ENCODE peak calls at places on chromosomes 4 and X, in seven cellular contexts. Z is HepG2, Q is heart right ventricle, T is esophagus muscularis mucosa, C is choroid plexus epithelial cell, X is astrocyte of the cerebellum, G is fibroblast of the aortic adventitia. I is an unnamed sample.

GRCh38 chr4:74531952-74532794 is 87.2 kb downstream of the AREG start:
- DNase-seq in G (peak), T (no peak), Z (peak), X (peak), C (peak), Q (no peak), I (peak)

GRCh38 chrX:11148401-11148800 is 37.3 kb downstream of the HCCS start:
- DNase-seq in Q (no peak), G (no peak), T (no peak), X (no peak), Z (no peak), C (no peak), I (no peak)

GRCh38 chr4:183504930-183505555 is at the start of gene ING2:
- DNase-seq in T (peak), C (no peak), Q (no peak), G (no peak), Z (peak), X (no peak), I (no peak)

GRCh38 chr4:120156115-120156718 is 89.6 kb upstream of the MAD2L1 start:
- DNase-seq in C (peak), Z (peak), Q (no peak), X (peak), T (no peak), G (peak), I (peak)

GRCh38 chr4:188433916-188434315 is 294.7 kb downstream of the TRIML1 start:
- DNase-seq in Z (no peak), Q (no peak), C (no peak), T (no peak), X (no peak), G (no peak), I (no peak)

GRCh38 chr4:126850286-126850685 is 782.5 kb upstream of the INTU start:
- DNase-seq in X (peak), C (peak), Z (no peak), G (peak), Q (no peak), T (no peak), I (peak)

GRCh38 chr4:82785248-82786003 is 13.2 kb downstream of the SCD5 start:
- DNase-seq in Z (peak), C (peak), T (no peak), G (peak), Q (no peak), X (peak), I (no peak)

GRCh38 chr4:36734296-36734695 is 452.9 kb downstream of the DTHD1 start:
- DNase-seq in C (no peak), G (no peak), X (no peak), Z (no peak), T (no peak), Q (no peak), I (no peak)

GRCh38 chr4:2832309-2832980 is 11.2 kb upstream of the ADD1 start:
- DNase-seq in G (no peak), Z (no peak), C (no peak), Q (no peak), X (no peak), T (no peak), I (no peak)

GRCh38 chr4:95155759-95156451 is 392.9 kb downstream of the UNC5C start:
- DNase-seq in C (peak), Q (no peak), T (no peak), Z (peak), X (peak), G (peak), I (peak)

GRCh38 chr4:180449395-180449956 is 1793.7 kb upstream of the TENM3 start:
- DNase-seq in Z (peak), X (peak), C (peak), G (no peak), T (no peak), Q (no peak), I (no peak)

GRCh38 chr4:20984011-20984836 is 284.0 kb downstream of the PACRGL start:
- DNase-seq in T (no peak), Q (no peak), G (no peak), Z (no peak), C (peak), X (no peak), I (no peak)

GRCh38 chr4:122364700-122365404 is 14.0 kb upstream of the ADAD1 start:
- DNase-seq in X (no peak), Q (no peak), C (no peak), T (no peak), Z (peak), G (no peak), I (no peak)

GRCh38 chr4:1682860-1683259 is 1.3 kb downstream of the FAM53A start:
- DNase-seq in X (no peak), Q (no peak), T (no peak), Z (no peak), G (no peak), C (no peak), I (no peak)

GRCh38 chrX:21374994-21375794 is 976 bp downstream of the CNKSR2 start:
- DNase-seq in T (no peak), X (no peak), C (no peak), Z (no peak), Q (no peak), G (no peak), I (no peak)

GRCh38 chr4:66062044-66062443 is 391.8 kb upstream of the EPHA5 start:
- DNase-seq in X (no peak), Z (no peak), G (peak), T (no peak), C (peak), Q (no peak), I (no peak)

GRCh38 chrX:3134316-3134715 is 93.0 kb downstream of the ARSF start:
- DNase-seq in Q (no peak), X (no peak), T (no peak), C (no peak), G (no peak), Z (no peak), I (peak)

GRCh38 chr4:37389967-37390580 is 145.5 kb downstream of the NWD2 start:
- DNase-seq in C (peak), Z (peak), Q (no peak), T (no peak), X (peak), G (peak), I (no peak)

GRCh38 chrX:118574666-118575065 is 79.1 kb downstream of the DOCK11 start:
- DNase-seq in T (no peak), X (no peak), G (no peak), Z (no peak), Q (no peak), C (no peak), I (no peak)

GRCh38 chrX:46617906-46618305 is 44.3 kb downstream of the CHST7 start:
- DNase-seq in G (no peak), Q (no peak), X (no peak), Z (no peak), C (no peak), T (no peak), I (no peak)

GRCh38 chrX:140050906-140051305 is 85.6 kb upstream of the CXorf66 start:
- DNase-seq in Q (no peak), G (peak), T (no peak), Z (no peak), C (peak), X (no peak), I (no peak)

GRCh38 chr4:118351851-118352827 is 664 bp downstream of the PRSS12 start:
- DNase-seq in T (no peak), Z (peak), G (peak), Q (no peak), C (peak), X (peak), I (no peak)

GRCh38 chrX:14027511-14028019 is 2.1 kb downstream of the GEMIN8 start:
- DNase-seq in Q (no peak), Z (peak), T (no peak), X (no peak), G (peak), C (peak), I (no peak)

GRCh38 chrX:281166-281999 is at the start of gene PLCXD1:
- DNase-seq in C (peak), G (peak), Q (no peak), X (peak), T (no peak), Z (peak), I (no peak)

GRCh38 chrX:13077168-13077567 is 32.7 kb upstream of the FAM9C start:
- DNase-seq in Z (no peak), C (peak), T (no peak), G (peak), X (no peak), Q (no peak), I (no peak)

GRCh38 chrX:97200454-97200853 is 316.7 kb downstream of the RPA4 start:
- DNase-seq in C (no peak), X (no peak), T (no peak), G (no peak), Z (no peak), Q (no peak), I (no peak)

GRCh38 chr4:10698172-10698571 is 13.6 kb upstream of the CLNK start:
- DNase-seq in T (no peak), X (no peak), C (no peak), Q (no peak), Z (no peak), G (no peak), I (no peak)

GRCh38 chr4:177809786-177810185 is 367.5 kb upstream of the AGA start:
- DNase-seq in X (no peak), Q (no peak), C (no peak), Z (no peak), G (no peak), T (no peak), I (no peak)

GRCh38 chrX:109856974-109857373 is 123.9 kb upstream of the ACSL4 start:
- DNase-seq in X (no peak), C (peak), T (no peak), G (peak), Z (peak), Q (no peak), I (no peak)

GRCh38 chr4:15587649-15588048 is 67.5 kb downstream of the FBXL5 start:
- DNase-seq in T (no peak), C (peak), X (no peak), Q (no peak), Z (no peak), G (peak), I (no peak)

GRCh38 chr4:184028571-184028996 is 123.5 kb downstream of the STOX2 start:
- DNase-seq in Q (no peak), Z (no peak), G (no peak), X (no peak), T (no peak), C (no peak), I (no peak)

GRCh38 chrX:152632445-152633097 is 5.1 kb upstream of the GABRQ start:
- DNase-seq in T (peak), C (peak), X (peak), Q (peak), Z (peak), G (peak), I (no peak)

GRCh38 chr4:106301393-106302084 is 14.5 kb downstream of the TBCK start:
- DNase-seq in Z (no peak), C (peak), G (peak), X (no peak), Q (no peak), T (no peak), I (no peak)

GRCh38 chr4:114692958-114693357 is 94.4 kb downstream of the UGT8 start:
- DNase-seq in Q (no peak), X (no peak), T (no peak), C (no peak), Z (no peak), G (no peak), I (no peak)

GRCh38 chr4:114694770-114695169 is 96.2 kb downstream of the UGT8 start:
- DNase-seq in Q (no peak), Z (peak), X (peak), T (no peak), G (peak), C (peak), I (no peak)

DNA sequence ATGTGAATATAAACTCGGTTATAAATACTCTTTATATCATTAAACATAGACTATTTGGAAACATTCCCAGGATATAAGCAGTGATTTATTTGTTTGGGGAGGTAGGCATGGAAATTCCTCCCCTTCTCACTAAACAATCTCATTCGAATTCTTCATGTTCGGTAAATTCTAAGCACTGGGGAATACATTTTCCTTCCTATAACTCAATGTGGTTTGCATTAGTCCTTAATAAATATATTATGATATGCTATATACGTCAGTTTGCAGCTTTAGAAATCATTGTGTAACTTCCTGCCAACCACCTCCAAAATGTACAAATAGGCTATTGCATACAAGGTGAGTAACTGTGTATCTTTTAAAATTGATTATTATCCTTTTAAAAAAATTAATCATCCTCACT is 99.6 kb downstream of the UGT8 start:
- DNase-seq in Z (no peak), X (no peak), Q (no peak), T (no peak), C (no peak), G (no peak), I (no peak)
- H3K4me3 ChIP-seq in Z (no peak), X (no peak), Q (no peak), T (no peak), C (no peak), G (no peak), I (no peak)

GRCh38 chrX:103779156-103779555 is 2.5 kb downstream of the PLP1 start:
- DNase-seq in Q (no peak), G (peak), T (no peak), C (peak), Z (no peak), X (no peak), I (no peak)

GRCh38 chrX:103773445-103773844 is 3.2 kb upstream of the PLP1 start:
- DNase-seq in C (no peak), Z (no peak), G (no peak), Q (no peak), T (no peak), X (no peak), I (no peak)

GRCh38 chrX:103776586-103776985 is at the start of gene PLP1:
- DNase-seq in X (no peak), C (no peak), Z (no peak), G (no peak), T (no peak), Q (no peak), I (no peak)

DNA sequence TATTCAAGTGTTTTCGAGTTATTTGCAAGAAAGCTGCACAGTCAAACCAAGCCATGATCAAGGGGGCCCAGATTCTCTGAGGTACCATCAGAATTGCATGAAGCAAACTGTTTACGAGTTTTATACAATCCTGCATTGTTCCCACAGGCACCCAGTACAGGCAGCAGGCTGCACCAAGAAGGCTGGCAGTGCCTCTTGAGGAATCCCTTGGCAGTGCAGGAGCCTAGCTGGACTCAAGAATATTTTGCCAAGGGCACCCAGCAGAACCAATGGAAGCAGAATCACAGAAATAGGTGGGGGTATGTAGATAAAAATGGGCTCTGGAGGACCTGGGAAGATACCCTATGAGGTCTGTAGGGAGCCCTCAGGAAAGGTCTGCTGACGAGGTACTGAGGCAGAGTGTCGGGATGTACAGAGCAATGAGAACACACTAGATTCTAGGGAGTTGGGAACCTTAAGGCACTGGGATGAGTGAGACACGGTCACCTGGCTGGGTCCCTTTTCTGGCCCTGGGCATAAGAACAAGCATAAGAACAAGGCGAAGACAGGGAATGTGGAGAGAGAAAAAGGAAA is 2.5 kb upstream of the PLP1 start:
- DNase-seq in Z (peak), T (no peak), G (peak), X (peak), Q (no peak), C (peak), I (no peak)
- TF ChIP-seq CTCF in Z (peak), T (peak), G (peak), X (peak), Q (peak), C (peak), I (peak)

GRCh38 chrX:70446380-70447350 is 2.0 kb downstream of the DLG3 start:
- DNase-seq in G (no peak), X (no peak), C (no peak), Z (no peak), T (no peak), Q (no peak), I (no peak)

GRCh38 chrX:70445876-70446275 is 1.2 kb downstream of the DLG3 start:
- DNase-seq in X (no peak), T (no peak), C (no peak), G (no peak), Z (no peak), Q (no peak), I (no peak)

GRCh38 chrX:70442224-70442623 is 2.4 kb upstream of the DLG3 start:
- DNase-seq in C (no peak), X (no peak), T (no peak), G (no peak), Z (no peak), Q (no peak), I (no peak)

GRCh38 chrX:70444326-70445196 is at the start of gene DLG3:
- DNase-seq in Z (no peak), Q (no peak), T (no peak), X (no peak), G (peak), C (peak), I (no peak)

GRCh38 chrX:70445197-70445656 is 592 bp downstream of the DLG3 start:
- DNase-seq in C (no peak), Z (no peak), G (no peak), Q (no peak), X (no peak), T (no peak), I (no peak)
- H3K4me3 ChIP-seq in C (no peak), Z (no peak), G (peak), Q (peak), X (no peak), T (peak), I (no peak)

GRCh38 chr4:148108776-148109175 is 333.4 kb downstream of the NR3C2 start:
- DNase-seq in T (no peak), C (no peak), Q (no peak), Z (no peak), X (no peak), G (no peak), I (no peak)
- TF ChIP-seq CTCF in T (no peak), C (no peak), Q (no peak), Z (no peak), X (no peak), G (no peak), I (no peak)

I was measured in AG04449.